ENCODE peak calls at places on chromosomes 1 and 21, in six cellular contexts. O is A549, D is pancreas, I is fibroblast of the aortic adventitia, N is cardiac muscle cell, T is astrocyte of the spinal cord. B is an unnamed sample.

GRCh38 chr1:241823925-241824324 is 24.1 kb upstream of the EXO1 start:
- DNase-seq in O (no peak), T (no peak), N (no peak), D (no peak), I (no peak), B (no peak)

GRCh38 chr1:56416385-56416972 is 162.9 kb downstream of the PLPP3 start:
- DNase-seq in N (no peak), O (no peak), D (no peak), I (no peak), T (no peak), B (peak)

GRCh38 chr1:228471762-228472398 is 15.3 kb upstream of the RNF187 start:
- DNase-seq in I (peak), O (peak), N (peak), D (no peak), T (peak), B (peak)

GRCh38 chr1:20735581-20736111 is 3.1 kb upstream of the SH2D5 start:
- DNase-seq in T (no peak), D (no peak), N (no peak), I (no peak), O (no peak), B (no peak)

GRCh38 chr1:22053861-22054770 is 1.6 kb downstream of the CDC42 start:
- DNase-seq in I (no peak), O (no peak), T (no peak), D (no peak), N (no peak), B (no peak)

GRCh38 chr1:236287356-236287755 is 5.6 kb upstream of the ERO1B start:
- DNase-seq in T (no peak), I (no peak), O (no peak), N (no peak), D (no peak), B (no peak)

GRCh38 chr1:174152424-174152823 is 6.9 kb upstream of the RABGAP1L start:
- DNase-seq in N (no peak), T (no peak), I (no peak), D (no peak), O (no peak), B (no peak)

GRCh38 chr1:185368313-185368712 is 51.3 kb upstream of the IVNS1ABP start:
- DNase-seq in O (no peak), N (no peak), D (no peak), I (no peak), T (no peak), B (no peak)

GRCh38 chr21:41777934-41778815 is 11.3 kb upstream of the RIPK4 start:
- DNase-seq in D (peak), I (peak), T (peak), N (peak), O (no peak), B (peak)

GRCh38 chr1:198105185-198105584 is 51.6 kb upstream of the NEK7 start:
- DNase-seq in I (no peak), D (no peak), O (no peak), N (peak), T (no peak), B (no peak)

GRCh38 chr1:21261551-21262281 is 28.5 kb downstream of the ECE1 start:
- DNase-seq in O (peak), T (peak), I (peak), N (peak), D (no peak), B (peak)

GRCh38 chr1:41878911-41879310 is 39.8 kb downstream of the HIVEP3 start:
- DNase-seq in N (no peak), T (no peak), O (no peak), D (no peak), I (no peak), B (no peak)

GRCh38 chr21:44959376-44960091 is 19.7 kb downstream of the SLX9 start:
- DNase-seq in T (no peak), D (no peak), N (no peak), O (no peak), I (no peak), B (no peak)

GRCh38 chr1:19435181-19435580 is 50.2 kb downstream of the CAPZB start:
- DNase-seq in T (no peak), D (no peak), I (peak), O (no peak), N (no peak), B (peak)

GRCh38 chr1:226438007-226438406 is 30.1 kb upstream of the PARP1 start:
- DNase-seq in D (no peak), T (no peak), O (no peak), I (peak), N (no peak), B (peak)

GRCh38 chr1:112704511-112704907 is 2.4 kb downstream of the RHOC start:
- DNase-seq in D (no peak), T (no peak), O (no peak), N (no peak), I (no peak), B (no peak)

GRCh38 chr1:203325004-203325417 is 19.7 kb downstream of the BTG2 start:
- DNase-seq in O (no peak), I (peak), N (no peak), T (peak), D (no peak), B (no peak)

GRCh38 chr1:45545019-45545493 is 5.6 kb upstream of the AKR1A1 start:
- DNase-seq in I (no peak), T (no peak), D (no peak), O (no peak), N (no peak), B (no peak)

GRCh38 chr1:47624531-47624930 is 186.7 kb downstream of the FOXD2 start:
- DNase-seq in I (no peak), T (no peak), D (no peak), N (no peak), O (no peak), B (no peak)

GRCh38 chr1:168441745-168442144 is 102.1 kb downstream of the XCL2 start:
- DNase-seq in T (peak), O (no peak), D (no peak), I (no peak), N (no peak), B (no peak)

GRCh38 chr1:116544588-116545358 is 26.1 kb downstream of the CD58 start:
- DNase-seq in D (no peak), O (no peak), T (no peak), N (no peak), I (no peak), B (no peak)

GRCh38 chr1:180028864-180029263 is 74.3 kb downstream of the CEP350 start:
- DNase-seq in O (no peak), I (peak), T (no peak), N (no peak), D (no peak), B (peak)

GRCh38 chr1:170162385-170163226 is 16.8 kb downstream of the NTMT2 start:
- DNase-seq in T (peak), D (no peak), N (peak), O (no peak), I (peak), B (peak)

GRCh38 chr1:1207254-1207902 is 986 bp upstream of the TNFRSF18 start:
- DNase-seq in D (peak), N (no peak), T (no peak), O (no peak), I (no peak), B (no peak)

GRCh38 chr1:95245029-95245428 is 11.0 kb downstream of the RWDD3 start:
- DNase-seq in N (no peak), I (no peak), D (no peak), T (no peak), O (no peak), B (no peak)

GRCh38 chr1:177343445-177343844 is 172.7 kb downstream of the BRINP2 start:
- DNase-seq in O (no peak), T (no peak), D (no peak), I (no peak), N (no peak), B (no peak)

GRCh38 chr1:37482796-37483744 is 8.7 kb downstream of the ZC3H12A start:
- DNase-seq in O (no peak), N (no peak), I (no peak), T (no peak), D (no peak), B (no peak)

GRCh38 chr1:200890818-200891773 is 3.6 kb upstream of the INAVA start:
- DNase-seq in T (peak), I (peak), N (peak), D (peak), O (peak), B (peak)

GRCh38 chr1:202144510-202145324 is at the start of gene ARL8A:
- DNase-seq in D (peak), T (peak), N (peak), I (no peak), O (peak), B (no peak)

GRCh38 chr1:7549277-7549676 is 221.8 kb upstream of the VAMP3 start:
- DNase-seq in N (no peak), T (peak), D (no peak), O (peak), I (peak), B (peak)

GRCh38 chr21:41759214-41759840 is 7.5 kb downstream of the RIPK4 start:
- DNase-seq in N (no peak), O (no peak), I (no peak), D (peak), T (no peak), B (no peak)

GRCh38 chr1:64995316-64995715 is 29.0 kb upstream of the JAK1 start:
- DNase-seq in O (no peak), N (no peak), T (no peak), D (no peak), I (no peak), B (no peak)

GRCh38 chr1:158509471-158510161 is 37.6 kb downstream of the OR10R2 start:
- DNase-seq in T (peak), I (peak), O (no peak), D (no peak), N (peak), B (peak)

GRCh38 chr1:158506369-158506987 is 34.5 kb downstream of the OR10R2 start:
- DNase-seq in D (no peak), T (no peak), O (no peak), I (peak), N (peak), B (peak)

DNA sequence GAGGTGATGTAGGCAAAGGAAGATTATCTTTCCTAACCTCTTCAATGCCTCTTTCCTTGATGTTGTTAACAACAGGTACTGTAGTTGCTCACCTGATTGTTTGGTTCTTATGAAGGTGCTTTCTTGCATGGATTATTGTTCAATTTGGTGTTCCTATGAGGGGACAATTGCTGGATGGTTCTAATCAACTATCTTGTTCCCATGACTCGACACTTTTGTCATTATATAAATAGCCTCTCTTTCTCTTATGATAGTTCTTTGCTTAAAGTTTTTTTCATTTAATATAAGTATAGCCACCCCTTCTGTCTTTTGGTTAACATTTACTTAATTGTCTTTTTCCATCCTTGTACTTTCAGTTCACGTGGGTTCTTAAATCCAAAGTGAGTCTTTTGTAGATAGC is 35.5 kb downstream of the OR10R2 start:
- DNase-seq in D (no peak), O (no peak), T (no peak), I (no peak), N (no peak), B (no peak)
- H3K4me3 ChIP-seq in D (no peak), O (no peak), T (no peak), I (no peak), N (no peak), B (no peak)

DNA sequence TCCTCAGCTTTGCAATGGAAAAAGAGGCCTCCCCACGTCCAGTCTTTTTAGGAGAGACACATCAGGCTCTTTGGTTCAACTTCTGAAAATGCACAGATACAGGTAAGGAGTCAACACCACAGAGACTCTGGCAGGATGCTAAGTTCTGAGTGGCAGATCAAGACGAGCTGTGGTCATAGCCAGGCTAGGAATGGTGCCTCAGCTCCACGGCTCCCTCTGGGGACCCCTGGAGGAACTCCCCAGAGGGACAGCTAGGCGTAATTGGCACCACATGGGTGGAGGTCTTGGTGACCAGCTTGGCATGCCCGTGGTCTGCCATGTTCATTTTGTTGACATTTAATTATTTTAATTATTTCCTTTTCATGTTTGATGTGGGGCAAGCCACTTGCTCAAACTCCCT is 206.1 kb downstream of the KAZN start:
- DNase-seq in N (no peak), T (no peak), D (no peak), I (no peak), O (peak), B (peak)
- TF ChIP-seq CTCF in N (peak), T (no peak), D (no peak), I (no peak), O (no peak), B (peak)

GRCh38 chr1:193183019-193183643 is 3.3 kb downstream of the B3GALT2 start:
- DNase-seq in I (peak), D (no peak), T (peak), N (peak), O (no peak), B (peak)

GRCh38 chr1:193185861-193186714 is at the start of gene B3GALT2:
- DNase-seq in D (no peak), O (no peak), I (peak), T (peak), N (peak), B (peak)

GRCh38 chr1:193187114-193187513 is 701 bp upstream of the B3GALT2 start:
- DNase-seq in I (no peak), D (no peak), T (no peak), N (no peak), O (no peak), B (no peak)

GRCh38 chr1:193184776-193185175 is 1.6 kb downstream of the B3GALT2 start:
- DNase-seq in O (no peak), T (no peak), D (no peak), I (no peak), N (no peak), B (no peak)

GRCh38 chr1:193185206-193185605 is 1.2 kb downstream of the B3GALT2 start:
- DNase-seq in N (no peak), T (no peak), O (no peak), I (no peak), D (no peak), B (no peak)
- H3K4me3 ChIP-seq in N (peak), T (no peak), O (no peak), I (peak), D (no peak), B (no peak)

DNA sequence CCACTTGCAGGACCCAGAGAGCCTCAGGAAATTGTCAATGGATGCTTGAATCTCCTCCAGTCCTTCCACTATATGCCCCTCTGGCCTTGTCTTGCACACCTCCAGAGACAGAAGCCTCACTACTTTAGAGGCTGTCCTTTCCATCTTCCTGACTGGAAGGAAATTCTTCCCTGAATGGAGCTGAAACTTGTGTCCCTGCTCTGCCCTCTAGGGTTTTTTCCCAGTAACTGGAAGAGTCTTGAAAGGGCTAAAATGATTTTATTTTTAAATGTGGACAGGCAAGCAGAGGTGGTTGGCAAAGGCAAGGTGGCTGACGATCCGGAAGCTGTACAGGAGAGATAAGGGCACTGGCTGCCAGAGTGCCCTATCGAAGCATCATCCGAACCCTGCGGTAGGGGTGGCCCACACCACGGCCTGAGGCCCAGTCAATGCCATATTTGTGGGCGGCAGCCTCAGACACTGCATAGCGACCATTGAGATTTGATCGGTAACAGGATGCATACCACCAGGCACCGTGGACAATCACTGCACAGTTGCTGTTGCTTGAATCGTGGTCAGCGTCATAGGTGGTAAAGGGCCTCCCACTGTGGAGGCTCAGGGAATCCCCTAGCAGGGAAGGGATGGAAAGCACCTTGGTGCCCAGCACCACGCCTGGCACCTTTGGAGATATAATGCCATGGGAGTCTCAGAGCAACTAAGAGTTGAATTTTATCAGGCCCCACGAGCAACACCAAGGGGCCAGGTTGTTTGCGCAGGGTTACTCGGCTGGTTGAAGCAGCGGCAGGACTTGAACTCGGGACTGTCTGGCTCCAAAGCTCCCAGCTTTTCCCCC is 2.3 kb upstream of the MAP3K6 start:
- DNase-seq in N (no peak), I (peak), D (no peak), O (no peak), T (peak), B (peak)
- TF ChIP-seq CTCF in N (peak), I (peak), D (no peak), O (peak), T (peak), B (peak)

GRCh38 chr1:66300280-66300973 is 233.5 kb upstream of the SGIP1 start:
- DNase-seq in I (peak), T (no peak), N (no peak), O (no peak), D (no peak), B (no peak)

GRCh38 chr1:66302184-66302742 is 231.7 kb upstream of the SGIP1 start:
- DNase-seq in D (no peak), N (no peak), I (no peak), T (no peak), O (no peak), B (no peak)

GRCh38 chr1:66298427-66298826 is 235.5 kb upstream of the SGIP1 start:
- DNase-seq in N (no peak), O (no peak), I (no peak), D (no peak), T (peak), B (no peak)

GRCh38 chr1:66302810-66303209 is 231.1 kb upstream of the SGIP1 start:
- DNase-seq in T (peak), N (no peak), O (no peak), D (no peak), I (no peak), B (peak)

DNA sequence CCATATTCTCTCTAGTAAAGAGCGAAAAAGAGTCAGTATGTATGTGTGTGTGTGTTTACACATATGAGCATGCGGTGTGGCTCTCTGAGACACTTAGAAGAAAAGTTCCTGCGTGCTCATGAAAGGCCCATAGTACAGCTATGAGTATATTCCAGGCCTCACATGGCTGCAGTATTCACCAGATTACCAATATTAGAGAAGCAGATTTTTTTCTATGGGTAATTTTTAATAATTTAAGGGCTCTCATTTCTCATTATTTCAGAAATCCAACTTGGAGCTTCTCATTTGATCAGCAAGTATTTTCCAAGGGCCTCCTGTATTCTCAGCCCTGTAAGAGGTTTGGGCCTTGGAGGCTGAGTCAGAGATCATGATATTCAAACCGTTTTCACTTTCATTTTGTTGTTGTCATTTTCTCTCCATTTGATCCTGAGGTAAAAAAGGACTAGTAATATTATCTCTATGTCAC is 232.9 kb upstream of the SGIP1 start:
- DNase-seq in T (peak), I (peak), D (no peak), N (no peak), O (no peak), B (peak)
- H3K4me3 ChIP-seq in T (no peak), I (peak), D (no peak), N (no peak), O (no peak), B (no peak)

GRCh38 chr21:16085436-16085835 is 355.7 kb downstream of the USP25 start:
- DNase-seq in D (no peak), N (no peak), T (peak), O (no peak), I (peak), B (no peak)

GRCh38 chr21:16079830-16080229 is 350.0 kb downstream of the USP25 start:
- DNase-seq in N (no peak), I (peak), D (no peak), T (peak), O (no peak), B (peak)

GRCh38 chr21:16081304-16081703 is 351.5 kb downstream of the USP25 start:
- DNase-seq in I (no peak), D (no peak), N (no peak), O (no peak), T (no peak), B (no peak)

GRCh38 chr21:16084776-16085364 is 355.1 kb downstream of the USP25 start:
- DNase-seq in T (peak), I (peak), O (no peak), D (no peak), N (no peak), B (no peak)

GRCh38 chr21:16082038-16082816 is 352.4 kb downstream of the USP25 start:
- DNase-seq in T (peak), I (peak), O (no peak), D (no peak), N (peak), B (peak)
- TF ChIP-seq CTCF in T (peak), I (peak), O (peak), D (peak), N (peak), B (peak)

GRCh38 chr21:34029724-34030528 is 43.5 kb upstream of the MRPS6 start:
- DNase-seq in T (peak), N (peak), O (peak), I (peak), D (no peak), B (peak)
- H3K4me3 ChIP-seq in T (no peak), N (no peak), O (no peak), I (peak), D (no peak), B (peak)

B was measured in choroid plexus epithelial cell.